ENCODE peak calls at places on chromosomes 7 and 10, in ten cellular contexts. X, J, T, S, P, N, F, G, M and O are unnamed samples. For H3K9me3, the result is how much of the 10 kb centered on the place peaks cover.

GRCh38 chr7:105016083-105017075 is 2.4 kb downstream of the KMT2E start:
- DNase-seq in X (no peak), J (peak), T (no peak), S (no peak), P (peak), N (no peak), F (no peak), G (no peak), M (no peak), O (no peak)

GRCh38 chr7:27723086-27723485 is 16.9 kb upstream of the TAX1BP1 start:
- DNase-seq in X (no peak), J (peak), T (no peak), S (no peak), P (no peak), N (no peak), F (no peak), G (no peak), M (no peak), O (no peak)

GRCh38 chr10:72049969-72050781 is 38.2 kb downstream of the SPOCK2 start:
- DNase-seq in X (no peak), J (peak), T (no peak), S (no peak), P (no peak), N (no peak), F (no peak), G (no peak), M (no peak), O (no peak)

GRCh38 chr7:130900471-130901076 is 166.6 kb upstream of the KLF14 start:
- DNase-seq in X (no peak), J (peak), T (no peak), S (no peak), P (no peak), N (no peak), F (no peak), G (no peak), M (no peak), O (no peak)

GRCh38 chr10:48935141-48935540 is 4.5 kb downstream of the LRRC18 start:
- DNase-seq in X (no peak), J (peak), T (no peak), S (no peak), P (no peak), N (no peak), F (no peak), G (no peak), M (no peak), O (no peak)

GRCh38 chr10:11301571-11302111 is 284.0 kb downstream of the CELF2 start:
- DNase-seq in X (no peak), J (no peak), T (no peak), S (no peak), P (no peak), N (no peak), F (no peak), G (no peak), M (no peak), O (peak)

GRCh38 chr7:151716339-151716722 is 160.6 kb downstream of the PRKAG2 start:
- DNase-seq in X (no peak), J (no peak), T (no peak), S (no peak), P (no peak), N (no peak), F (no peak), G (no peak), M (peak), O (no peak)

GRCh38 chr10:117817116-117817515 is 229.6 kb downstream of the RAB11FIP2 start:
- DNase-seq in X (no peak), J (no peak), T (no peak), S (no peak), P (no peak), N (no peak), F (no peak), G (no peak), M (no peak), O (no peak)

GRCh38 chr7:3065724-3066143 is 22.1 kb upstream of the CARD11 start:
- DNase-seq in X (no peak), J (peak), T (peak), S (peak), P (peak), N (peak), F (no peak), G (no peak), M (no peak), O (no peak)

GRCh38 chr10:63157845-63158624 is 24.9 kb downstream of the NRBF2 start:
- DNase-seq in X (no peak), J (peak), T (peak), S (peak), P (peak), N (peak), F (no peak), G (no peak), M (no peak), O (no peak)

GRCh38 chr10:117729156-117729555 is 186.6 kb downstream of the EMX2 start:
- DNase-seq in X (no peak), J (no peak), T (no peak), S (no peak), P (no peak), N (no peak), F (no peak), G (no peak), M (no peak), O (no peak)

GRCh38 chr7:91266067-91266930 is 2.1 kb downstream of the FZD1 start:
- DNase-seq in X (peak), J (peak), T (peak), S (no peak), P (peak), N (no peak), F (peak), G (no peak), M (peak), O (peak)

GRCh38 chr7:147492621-147493020 is 1097.9 kb upstream of the C7orf33 start:
- DNase-seq in X (no peak), J (peak), T (no peak), S (no peak), P (peak), N (no peak), F (no peak), G (no peak), M (no peak), O (no peak)

GRCh38 chr10:120422459-120422858 is 34.6 kb upstream of the PLPP4 start:
- DNase-seq in X (no peak), J (peak), T (no peak), S (no peak), P (peak), N (no peak), F (no peak), G (no peak), M (no peak), O (no peak)

GRCh38 chr7:52592698-52593097 is 442.7 kb upstream of the POM121L12 start:
- DNase-seq in X (no peak), J (no peak), T (no peak), S (no peak), P (no peak), N (no peak), F (no peak), G (no peak), M (no peak), O (no peak)

GRCh38 chr7:151552352-151553028 is 32.8 kb upstream of the RHEB start:
- DNase-seq in X (no peak), J (no peak), T (no peak), S (no peak), P (no peak), N (no peak), F (peak), G (no peak), M (peak), O (no peak)

GRCh38 chr7:37945336-37945735 is 24.9 kb downstream of the EPDR1 start:
- DNase-seq in X (no peak), J (no peak), T (peak), S (no peak), P (no peak), N (no peak), F (no peak), G (no peak), M (no peak), O (no peak)

GRCh38 chr7:98266840-98267239 is 14.6 kb upstream of the BRI3 start:
- DNase-seq in X (no peak), J (peak), T (peak), S (no peak), P (no peak), N (no peak), F (no peak), G (no peak), M (no peak), O (no peak)

GRCh38 chr10:36416513-36416912 is 708.9 kb upstream of the ANKRD30A start:
- DNase-seq in X (no peak), J (no peak), T (no peak), S (no peak), P (no peak), N (no peak), F (no peak), G (no peak), M (no peak), O (no peak)

GRCh38 chr7:113144839-113145238 is 26.5 kb upstream of the SMIM30 start:
- DNase-seq in X (no peak), J (no peak), T (no peak), S (no peak), P (no peak), N (no peak), F (no peak), G (no peak), M (no peak), O (no peak)

GRCh38 chr10:44295619-44296222 is 89.2 kb downstream of the CXCL12 start:
- DNase-seq in X (no peak), J (no peak), T (no peak), S (no peak), P (peak), N (no peak), F (no peak), G (no peak), M (no peak), O (no peak)

GRCh38 chr7:79287976-79288375 is 165.5 kb downstream of the MAGI2 start:
- DNase-seq in X (no peak), J (peak), T (peak), S (no peak), P (peak), N (no peak), F (no peak), G (no peak), M (no peak), O (no peak)

GRCh38 chr10:114874827-114875541 is 53.4 kb downstream of the FHIP2A start:
- DNase-seq in X (no peak), J (peak), T (peak), S (peak), P (peak), N (no peak), F (no peak), G (no peak), M (no peak), O (no peak)

GRCh38 chr7:51633006-51633405 is 316.4 kb upstream of the COBL start:
- DNase-seq in X (no peak), J (no peak), T (no peak), S (no peak), P (no peak), N (no peak), F (no peak), G (no peak), M (no peak), O (no peak)

GRCh38 chr7:28298870-28299484 is 113.3 kb upstream of the CREB5 start:
- DNase-seq in X (peak), J (peak), T (peak), S (peak), P (peak), N (no peak), F (no peak), G (no peak), M (no peak), O (no peak)

GRCh38 chr10:103816431-103816830 is 38.9 kb downstream of the SH3PXD2A start:
- DNase-seq in X (no peak), J (no peak), T (peak), S (no peak), P (peak), N (no peak), F (no peak), G (no peak), M (no peak), O (no peak)

GRCh38 chr10:82319558-82319957 is 444.6 kb downstream of the NRG3 start:
- DNase-seq in X (no peak), J (no peak), T (no peak), S (no peak), P (no peak), N (no peak), F (no peak), G (no peak), M (no peak), O (no peak)

GRCh38 chr10:82313401-82313800 is 438.4 kb downstream of the NRG3 start:
- DNase-seq in X (no peak), J (no peak), T (no peak), S (no peak), P (no peak), N (no peak), F (no peak), G (no peak), M (no peak), O (no peak)

GRCh38 chr10:82321734-82322133 is 446.7 kb downstream of the NRG3 start:
- DNase-seq in X (no peak), J (no peak), T (no peak), S (no peak), P (no peak), N (no peak), F (no peak), G (no peak), M (no peak), O (no peak)

GRCh38 chr10:82319046-82319445 is 444.1 kb downstream of the NRG3 start:
- DNase-seq in X (no peak), J (no peak), T (no peak), S (no peak), P (no peak), N (no peak), F (no peak), G (no peak), M (no peak), O (no peak)

DNA sequence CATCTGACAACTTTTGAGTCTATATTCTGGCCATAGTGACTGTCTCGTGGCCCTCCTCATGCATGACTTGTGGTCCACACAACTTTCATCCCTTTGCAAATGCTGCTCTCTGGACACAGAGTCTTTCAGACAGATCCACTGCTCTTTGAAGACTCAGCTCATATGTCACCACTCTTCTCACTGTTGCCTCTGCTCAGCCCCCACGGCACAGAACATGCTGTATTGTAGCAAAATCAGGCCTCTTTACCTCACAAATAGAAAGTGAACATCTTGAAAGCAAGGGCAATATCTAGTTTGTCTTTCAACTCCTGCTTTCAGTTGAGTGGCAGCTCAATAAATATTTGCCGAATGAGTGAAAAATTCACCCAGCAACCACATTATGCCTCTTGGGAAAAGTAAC is 443.5 kb downstream of the NRG3 start:
- DNase-seq in X (no peak), J (no peak), T (no peak), S (no peak), P (no peak), N (no peak), F (no peak), G (no peak), M (no peak), O (no peak)
- H3K9me3 ChIP-seq in X (under half), J (under half), T (under half), S (under half), P (under half), N (under half), F (under half), G (under half), M (under half), O (under half)

DNA sequence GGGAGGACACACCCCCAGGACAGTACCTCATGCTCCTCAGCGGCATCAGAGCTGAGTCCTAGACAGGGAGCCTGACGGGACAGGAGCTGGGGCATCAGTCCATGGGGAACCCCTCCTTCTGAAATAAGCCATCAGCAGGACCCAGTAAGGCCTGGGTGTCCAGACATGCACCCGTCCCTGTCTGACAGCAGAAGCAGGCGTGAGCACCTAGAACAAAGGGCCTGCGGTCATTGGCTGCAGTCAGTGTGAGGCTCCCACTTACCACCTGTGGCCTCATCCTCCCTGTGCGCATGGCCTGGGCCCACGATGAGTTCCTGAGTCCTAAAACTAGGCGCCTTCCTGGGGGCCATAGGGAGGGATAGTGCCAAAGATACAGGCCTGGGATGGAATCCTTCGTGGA is 484.7 kb downstream of the PTPRN2 start:
- DNase-seq in X (no peak), J (no peak), T (no peak), S (no peak), P (no peak), N (no peak), F (no peak), G (no peak), M (peak), O (no peak)
- H3K9me3 ChIP-seq in X (under half), J (under half), T (under half), S (under half), P (under half), N (under half), F (under half), G (under half), M (under half), O (under half)

DNA sequence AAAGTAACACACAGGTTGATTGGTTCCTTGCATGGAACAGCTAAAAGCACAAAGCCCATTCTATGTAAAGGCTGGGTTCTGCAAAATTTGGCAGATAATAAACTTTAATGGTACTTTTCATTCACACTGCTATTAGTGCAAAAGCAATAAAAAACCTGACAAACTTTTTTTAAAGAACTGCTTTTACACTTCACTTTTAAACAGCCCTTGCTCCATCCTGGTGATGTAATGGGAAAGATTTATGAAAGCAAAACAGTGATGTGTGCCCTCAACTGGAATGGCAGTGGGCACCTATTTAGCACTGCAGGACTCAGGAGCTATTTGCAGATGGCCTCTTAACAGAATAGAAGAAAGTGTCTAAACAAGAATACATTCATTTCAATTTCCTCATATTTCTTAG is 44.9 kb downstream of the TSPAN12 start:
- DNase-seq in X (no peak), J (no peak), T (no peak), S (no peak), P (no peak), N (no peak), F (no peak), G (no peak), M (no peak), O (no peak)
- H3K9me3 ChIP-seq in X (under half), J (under half), T (under half), S (under half), P (under half), N (under half), F (under half), G (under half), M (under half), O (under half)

GRCh38 chr10:29239569-29240472 is 49.0 kb upstream of the LYZL1 start:
- DNase-seq in X (no peak), J (peak), T (peak), S (peak), P (no peak), N (no peak), F (no peak), G (no peak), M (no peak), O (no peak)
- H3K9me3 ChIP-seq in X (under half), J (under half), T (under half), S (under half), P (under half), N (under half), F (under half), G (under half), M (under half), O (under half)

DNA sequence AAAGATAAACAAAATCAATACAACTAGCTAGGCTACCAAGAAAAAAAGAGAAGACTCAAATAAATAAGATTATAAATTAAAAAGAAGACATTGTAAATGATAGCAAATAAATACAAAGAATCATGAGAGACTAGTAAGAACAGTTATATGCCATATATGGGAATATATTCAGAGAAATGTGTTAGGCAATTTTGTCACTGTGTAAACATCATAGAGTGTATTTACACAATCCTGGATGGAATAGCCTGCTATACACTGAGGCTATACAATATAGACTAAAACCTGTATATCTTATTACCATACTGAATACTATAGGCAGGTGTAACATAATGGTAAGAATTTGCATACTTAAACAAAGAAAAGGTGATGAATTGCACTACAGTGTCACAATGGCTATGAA is 717.4 kb downstream of the PARD3 start:
- DNase-seq in X (no peak), J (no peak), T (peak), S (no peak), P (no peak), N (no peak), F (no peak), G (no peak), M (no peak), O (no peak)
- H3K9me3 ChIP-seq in X (under half), J (under half), T (under half), S (under half), P (under half), N (under half), F (half or more), G (under half), M (under half), O (under half)

DNA sequence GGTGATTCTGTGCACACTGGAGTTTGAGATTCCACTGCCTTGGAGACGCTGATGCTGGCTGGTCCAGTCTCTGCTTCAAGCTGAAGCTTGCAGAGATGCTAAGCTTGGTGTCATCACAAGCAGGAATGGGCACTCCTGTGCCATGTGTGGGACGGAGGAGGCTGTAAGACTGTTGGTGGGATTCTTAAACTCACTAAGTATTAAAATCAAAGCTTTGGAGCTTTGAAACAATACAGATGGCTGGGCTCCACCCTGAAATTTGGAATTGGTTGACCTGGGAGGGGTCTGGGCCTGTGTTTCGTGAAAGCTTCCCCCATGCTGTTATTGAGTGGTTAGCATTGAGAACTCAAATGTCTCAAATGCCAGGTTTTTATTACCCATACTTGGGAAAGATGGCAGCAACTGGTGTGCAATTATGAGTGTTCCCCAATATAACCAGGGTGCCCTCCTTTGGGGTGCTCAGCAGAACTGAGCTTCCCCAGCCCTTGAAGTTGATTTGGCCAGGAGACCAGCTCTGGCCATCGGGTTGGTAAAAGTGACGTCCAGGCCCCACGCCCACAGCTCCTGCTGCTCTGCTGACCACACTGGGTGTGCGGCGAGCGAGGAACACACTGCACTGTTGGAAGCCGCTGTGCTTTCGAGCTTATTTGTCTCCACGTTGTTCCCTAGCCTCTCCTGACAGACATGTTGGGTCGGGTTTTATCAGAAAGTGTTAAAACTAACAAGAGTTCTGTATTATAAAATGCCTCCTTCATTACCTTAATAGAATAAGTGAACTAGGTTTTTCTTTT is 377.7 kb downstream of the GLRX3 start:
- DNase-seq in X (no peak), J (no peak), T (no peak), S (no peak), P (no peak), N (no peak), F (no peak), G (no peak), M (no peak), O (no peak)
- H3K9me3 ChIP-seq in X (under half), J (under half), T (under half), S (under half), P (half or more), N (under half), F (under half), G (under half), M (under half), O (under half)